ENCODE peak calls at places on chromosomes 12 and 14, in ten cellular contexts. W is A549; H is ovary; A is AG09309; U is glutamatergic neuron; I is GM13977; R is CD8-positive, alpha-beta T cell; Y is colonic mucosa; G is psoas muscle; V is HFFc6. J is an unnamed sample.

GRCh38 chr12:71430756-71431155 is 8.8 kb upstream of the LGR5 start:
- DNase-seq in H (no peak), V (peak), W (no peak), A (no peak), U (no peak), R (no peak), G (no peak), I (no peak), Y (no peak), J (no peak)

GRCh38 chr12:48263617-48264016 is 60.5 kb upstream of the OR10AD1 start:
- DNase-seq in R (no peak), H (no peak), U (no peak), G (no peak), V (no peak), A (no peak), I (no peak), W (no peak), Y (no peak), J (no peak)

GRCh38 chr12:121214855-121215745 is 5.2 kb downstream of the P2RX4 start:
- DNase-seq in A (peak), I (no peak), W (peak), V (peak), G (no peak), Y (peak), H (no peak), U (no peak), R (no peak), J (no peak)

GRCh38 chr12:2507811-2508210 is 287.0 kb upstream of the FKBP4 start:
- DNase-seq in G (no peak), I (no peak), V (no peak), W (no peak), R (no peak), H (no peak), Y (no peak), U (no peak), A (no peak), J (no peak)

GRCh38 chr14:89544636-89545301 is 127.7 kb upstream of the FOXN3 start:
- DNase-seq in U (no peak), W (no peak), I (no peak), V (no peak), H (no peak), Y (no peak), G (no peak), A (no peak), R (no peak), J (no peak)

GRCh38 chr14:61710853-61711817 is 15.8 kb downstream of the HIF1A start:
- DNase-seq in W (no peak), G (no peak), V (no peak), U (no peak), A (no peak), Y (no peak), I (no peak), R (no peak), H (no peak), J (no peak)

GRCh38 chr14:101408077-101408831 is 153.0 kb upstream of the DIO3 start:
- DNase-seq in Y (no peak), G (no peak), U (no peak), W (no peak), H (peak), V (peak), I (no peak), R (no peak), A (peak), J (no peak)

GRCh38 chr12:48779869-48780268 is 9.0 kb downstream of the ADCY6 start:
- DNase-seq in W (no peak), U (no peak), A (peak), V (peak), G (peak), H (peak), I (no peak), Y (no peak), R (no peak), J (no peak)

GRCh38 chr14:105203057-105203494 is 22.0 kb upstream of the NUDT14 start:
- DNase-seq in A (no peak), W (peak), R (peak), G (peak), Y (peak), H (peak), I (peak), U (peak), V (peak), J (peak)

GRCh38 chr12:29547151-29547561 is 49.7 kb upstream of the OVCH1 start:
- DNase-seq in I (no peak), W (no peak), G (no peak), Y (no peak), V (no peak), U (no peak), A (peak), R (no peak), H (no peak), J (no peak)

GRCh38 chr14:86363576-86363975 is 833.6 kb downstream of the FLRT2 start:
- DNase-seq in V (no peak), A (no peak), Y (no peak), W (no peak), H (no peak), R (no peak), I (no peak), U (no peak), G (no peak), J (no peak)

GRCh38 chr12:21756699-21757098 is 17.8 kb downstream of the KCNJ8 start:
- DNase-seq in G (no peak), I (no peak), W (no peak), V (no peak), A (no peak), Y (no peak), U (no peak), R (no peak), H (no peak), J (no peak)

GRCh38 chr12:69688496-69689427 is 10.3 kb downstream of the BEST3 start:
- DNase-seq in V (peak), U (no peak), Y (peak), I (no peak), A (peak), H (peak), R (peak), W (peak), G (peak), J (peak)

GRCh38 chr14:58574623-58575022 is 63.1 kb upstream of the DACT1 start:
- DNase-seq in W (peak), R (no peak), Y (no peak), G (no peak), V (no peak), H (no peak), I (no peak), U (no peak), A (no peak), J (no peak)

GRCh38 chr14:25953532-25954144 is 644.2 kb downstream of the NOVA1 start:
- DNase-seq in A (no peak), Y (peak), W (no peak), V (no peak), G (no peak), R (no peak), H (peak), U (no peak), I (no peak), J (no peak)

GRCh38 chr12:10364839-10365681 is 24.8 kb downstream of the KLRK1 start:
- DNase-seq in W (peak), A (peak), I (peak), H (peak), V (peak), R (peak), Y (peak), U (no peak), G (peak), J (no peak)

GRCh38 chr12:25320123-25321006 is 69.6 kb upstream of the KRAS start:
- DNase-seq in Y (no peak), I (peak), W (no peak), H (no peak), V (no peak), A (no peak), R (no peak), U (no peak), G (no peak), J (no peak)

GRCh38 chr14:21197418-21198205 is 41.7 kb upstream of the OR5AU1 start:
- DNase-seq in W (no peak), I (no peak), R (no peak), Y (no peak), A (no peak), V (no peak), U (no peak), G (no peak), H (no peak), J (no peak)

GRCh38 chr14:95877633-95878032 is 1.0 kb downstream of the TUNAR start:
- DNase-seq in Y (no peak), V (no peak), I (no peak), U (no peak), H (no peak), A (no peak), R (no peak), G (no peak), W (no peak), J (no peak)

GRCh38 chr14:95871531-95871930 is 5.1 kb upstream of the TUNAR start:
- DNase-seq in I (no peak), R (no peak), Y (no peak), H (no peak), G (no peak), U (no peak), A (no peak), V (no peak), W (no peak), J (no peak)

GRCh38 chr14:95872777-95873176 is 3.9 kb upstream of the TUNAR start:
- DNase-seq in R (no peak), W (no peak), A (no peak), U (no peak), Y (no peak), G (no peak), I (no peak), V (no peak), H (no peak), J (no peak)

GRCh38 chr14:95875831-95876768 is 532 bp upstream of the TUNAR start:
- DNase-seq in W (no peak), A (no peak), Y (no peak), R (no peak), V (no peak), H (no peak), G (no peak), U (peak), I (peak), J (peak)

GRCh38 chr14:95876769-95877490 is at the start of gene TUNAR:
- DNase-seq in V (no peak), U (peak), A (no peak), H (no peak), G (no peak), Y (no peak), I (no peak), W (no peak), R (no peak), J (peak)
- TF ChIP-seq CTCF in V (no peak), U (peak), A (no peak), H (no peak), G (no peak), Y (no peak), I (no peak), W (no peak), R (no peak), J (no peak)

DNA sequence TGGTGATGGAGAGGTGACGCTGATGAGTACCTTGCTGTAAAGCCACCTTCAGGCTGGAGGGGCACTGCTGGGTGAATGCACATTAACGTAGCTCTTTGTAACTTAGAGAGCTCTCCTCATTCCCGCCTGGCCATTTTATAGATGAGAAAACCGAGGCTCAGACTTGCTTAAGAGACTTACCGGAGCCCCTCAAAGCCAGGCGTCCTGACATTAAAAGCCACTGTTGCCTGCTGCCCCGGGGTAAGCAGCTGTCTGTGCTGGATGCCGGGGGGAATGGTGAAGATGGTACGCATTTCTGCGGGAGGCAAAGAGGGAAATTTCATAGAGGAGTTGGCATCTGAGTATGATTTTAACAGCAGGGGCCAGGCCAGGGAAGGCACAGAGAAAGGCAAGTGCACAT is 49.6 kb upstream of the VRK1 start:
- DNase-seq in V (no peak), H (no peak), U (no peak), I (no peak), R (no peak), A (no peak), W (no peak), Y (no peak), G (no peak), J (no peak)
- TF ChIP-seq CTCF in V (no peak), H (no peak), U (no peak), I (no peak), R (no peak), A (no peak), W (no peak), Y (no peak), G (no peak), J (no peak)

GRCh38 chr14:92933481-92933880 is 10.5 kb downstream of the CHGA start:
- DNase-seq in U (no peak), A (no peak), I (no peak), V (no peak), G (no peak), Y (no peak), H (no peak), R (no peak), W (no peak), J (no peak)

GRCh38 chr14:92936085-92936484 is 13.1 kb downstream of the CHGA start:
- DNase-seq in W (no peak), U (no peak), G (peak), H (no peak), V (no peak), Y (no peak), A (no peak), I (no peak), R (no peak), J (no peak)

GRCh38 chr14:92937229-92937937 is 14.4 kb downstream of the CHGA start:
- DNase-seq in I (no peak), U (no peak), W (peak), Y (peak), A (no peak), V (no peak), H (no peak), G (peak), R (no peak), J (no peak)

GRCh38 chr14:92934196-92935085 is 11.5 kb downstream of the CHGA start:
- DNase-seq in H (no peak), R (no peak), V (no peak), I (no peak), A (no peak), G (peak), U (no peak), Y (no peak), W (no peak), J (no peak)

GRCh38 chr14:92935446-92935845 is 12.5 kb downstream of the CHGA start:
- DNase-seq in U (no peak), R (no peak), V (no peak), Y (no peak), G (peak), I (no peak), H (no peak), A (no peak), W (no peak), J (no peak)
- TF ChIP-seq CTCF in U (no peak), R (no peak), V (no peak), Y (no peak), G (no peak), I (no peak), H (no peak), A (no peak), W (no peak), J (no peak)

DNA sequence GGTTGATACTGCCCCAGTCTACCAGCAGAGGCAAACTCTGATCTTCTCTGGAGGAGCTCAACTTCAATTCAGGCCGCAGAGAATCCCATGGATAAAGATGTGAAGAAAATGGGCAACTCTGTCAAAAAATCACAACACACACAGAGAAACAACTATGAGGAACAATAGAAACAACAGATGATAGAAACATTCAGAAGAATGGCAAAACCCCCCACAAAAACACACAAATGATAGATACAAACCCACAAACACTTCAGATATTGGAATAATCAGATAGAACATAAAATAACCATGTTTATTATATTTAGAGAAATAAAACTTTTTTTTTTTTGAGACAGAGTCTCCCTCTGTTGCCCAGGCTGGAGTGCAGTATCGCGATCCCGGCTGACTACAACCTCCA is 20.0 kb upstream of the HVCN1 start:
- DNase-seq in H (no peak), G (no peak), Y (no peak), W (no peak), U (no peak), A (no peak), R (no peak), I (no peak), V (no peak), J (no peak)
- TF ChIP-seq CTCF in H (no peak), G (no peak), Y (no peak), W (no peak), U (no peak), A (no peak), R (no peak), I (no peak), V (no peak), J (no peak)

J was measured in neural crest cell.